ENCODE peak calls at places on chromosome 17, in eight cellular contexts. J, T, Z, E, M, G, H and L are unnamed samples. For H3K9me3, the result is how much of the 10 kb centered on the place peaks cover.

GRCh38 chr17:694239-694638 is 20.4 kb downstream of the VPS53 start:
- DNase-seq in E (no peak), G (peak), T (no peak), M (no peak), Z (no peak), J (no peak), H (no peak), L (no peak)

GRCh38 chr17:49496183-49496865 is 1.2 kb downstream of the NGFR start:
- DNase-seq in J (peak), T (peak), G (no peak), H (no peak), E (peak), Z (peak), M (peak), L (peak)

GRCh38 chr17:63082952-63083351 is 116.9 kb downstream of the TANC2 start:
- DNase-seq in T (no peak), G (no peak), E (no peak), M (no peak), J (no peak), H (no peak), Z (no peak), L (no peak)

GRCh38 chr17:5715478-5715877 is 131.2 kb upstream of the NLRP1 start:
- DNase-seq in J (no peak), G (no peak), T (no peak), E (no peak), M (no peak), H (no peak), Z (peak), L (no peak)

GRCh38 chr17:63702223-63702577 is 2.3 kb upstream of the LIMD2 start:
- DNase-seq in T (no peak), G (no peak), H (no peak), M (no peak), Z (peak), J (no peak), E (peak), L (peak)

GRCh38 chr17:81074875-81075274 is 39.9 kb downstream of the BAIAP2 start:
- DNase-seq in M (no peak), H (no peak), E (no peak), J (no peak), T (no peak), Z (no peak), G (no peak), L (no peak)

GRCh38 chr17:9371019-9371418 is 204.6 kb downstream of the STX8 start:
- DNase-seq in H (peak), G (peak), M (no peak), E (no peak), J (no peak), Z (no peak), T (no peak), L (no peak)

GRCh38 chr17:41972571-41973411 is 6.2 kb downstream of the CNP start:
- DNase-seq in T (peak), H (no peak), M (no peak), G (no peak), J (peak), Z (no peak), E (no peak), L (no peak)

GRCh38 chr17:16215002-16215272 is 397 bp downstream of the NCOR1 start:
- DNase-seq in T (no peak), H (peak), M (no peak), Z (peak), J (no peak), G (no peak), E (peak), L (peak)

GRCh38 chr17:78019976-78020716 is 61.6 kb downstream of the TNRC6C start:
- DNase-seq in M (no peak), T (no peak), Z (no peak), J (no peak), H (no peak), G (no peak), E (no peak), L (no peak)

GRCh38 chr17:7557825-7558543 is 566 bp upstream of the TNFSF13 start:
- DNase-seq in G (no peak), T (peak), M (peak), H (peak), J (peak), Z (peak), E (peak), L (peak)

GRCh38 chr17:34581446-34582184 is 2.2 kb downstream of the TMEM132E start:
- DNase-seq in Z (no peak), J (no peak), T (no peak), M (no peak), G (no peak), H (no peak), E (no peak), L (peak)

GRCh38 chr17:77783991-77784820 is 174.3 kb upstream of the TNRC6C start:
- DNase-seq in G (no peak), J (no peak), M (no peak), T (no peak), H (no peak), Z (peak), E (no peak), L (no peak)

GRCh38 chr17:1464186-1464585 is 8.2 kb upstream of the CRK start:
- DNase-seq in J (no peak), H (no peak), Z (no peak), T (no peak), M (no peak), E (no peak), G (no peak), L (no peak)

GRCh38 chr17:61235821-61236197 is 163.8 kb upstream of the TBX2 start:
- DNase-seq in Z (no peak), J (no peak), E (no peak), G (no peak), M (no peak), T (no peak), H (peak), L (no peak)

GRCh38 chr17:79519601-79520000 is 91.2 kb downstream of the RBFOX3 start:
- DNase-seq in H (no peak), M (no peak), G (no peak), T (no peak), E (no peak), Z (no peak), J (no peak), L (no peak)

GRCh38 chr17:76382305-76382802 is 2.1 kb upstream of the SPHK1 start:
- DNase-seq in J (no peak), Z (peak), H (peak), G (no peak), T (no peak), E (peak), M (peak), L (no peak)

GRCh38 chr17:60993497-60993896 is 315.8 kb downstream of the BCAS3 start:
- DNase-seq in Z (no peak), G (no peak), M (no peak), J (no peak), H (no peak), E (no peak), T (no peak), L (no peak)

GRCh38 chr17:56297142-56297541 is 143.9 kb downstream of the ANKFN1 start:
- DNase-seq in H (no peak), Z (no peak), M (no peak), E (no peak), T (no peak), J (no peak), G (no peak), L (no peak)

GRCh38 chr17:17985555-17985954 is 12.9 kb downstream of the DRC3 start:
- DNase-seq in G (no peak), T (no peak), J (no peak), H (no peak), M (no peak), Z (no peak), E (no peak), L (no peak)
- TF ChIP-seq CTCF in G (no peak), T (peak), J (no peak), H (peak), M (no peak), Z (no peak), E (no peak), L (no peak)

GRCh38 chr17:22303865-22304264 is 611.5 kb downstream of the KCNJ18 start:
- DNase-seq in E (no peak), Z (no peak), J (no peak), M (no peak), T (no peak), H (no peak), G (no peak), L (no peak)
- H3K9me3 ChIP-seq in E (half or more), Z (half or more), J (under half), M (half or more), T (under half), H (under half), G (under half), L (under half)

DNA sequence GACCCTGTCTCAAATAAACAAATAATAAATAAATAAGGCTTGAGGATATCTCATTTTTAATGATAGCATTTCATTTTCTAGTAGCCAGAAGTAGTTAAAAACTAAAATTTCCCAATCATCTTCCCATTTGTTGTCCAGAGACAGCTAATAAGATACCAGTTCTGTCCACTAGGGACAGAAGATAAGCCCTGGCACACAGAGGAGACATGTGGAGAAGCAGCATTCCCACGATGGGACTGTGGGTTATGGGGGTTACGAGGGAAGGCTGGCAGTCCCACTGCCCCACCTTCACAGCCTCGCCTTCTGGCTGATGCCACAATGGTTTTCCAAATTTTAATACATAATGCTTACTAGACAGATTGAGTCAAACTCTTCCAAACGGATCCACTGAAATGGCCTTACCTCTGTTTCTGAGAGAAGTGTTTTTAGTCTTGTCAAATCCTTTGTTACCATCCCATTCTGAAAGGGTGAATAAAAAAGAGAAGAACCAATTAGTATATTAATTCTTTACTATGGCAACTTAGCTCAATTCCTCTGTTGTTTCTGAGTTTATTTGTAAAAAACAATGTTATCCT is 44.2 kb downstream of the HELZ start:
- DNase-seq in H (peak), M (no peak), T (no peak), G (no peak), Z (no peak), E (no peak), J (no peak), L (no peak)
- TF ChIP-seq CTCF in H (peak), M (no peak), T (peak), G (peak), Z (no peak), E (peak), J (peak), L (peak)

GRCh38 chr17:22469941-22470340 is 777.6 kb downstream of the KCNJ18 start:
- DNase-seq in J (no peak), T (no peak), E (no peak), H (no peak), Z (no peak), M (no peak), G (no peak), L (no peak)
- H3K9me3 ChIP-seq in J (under half), T (under half), E (under half), H (under half), Z (under half), M (under half), G (under half), L (under half)

DNA sequence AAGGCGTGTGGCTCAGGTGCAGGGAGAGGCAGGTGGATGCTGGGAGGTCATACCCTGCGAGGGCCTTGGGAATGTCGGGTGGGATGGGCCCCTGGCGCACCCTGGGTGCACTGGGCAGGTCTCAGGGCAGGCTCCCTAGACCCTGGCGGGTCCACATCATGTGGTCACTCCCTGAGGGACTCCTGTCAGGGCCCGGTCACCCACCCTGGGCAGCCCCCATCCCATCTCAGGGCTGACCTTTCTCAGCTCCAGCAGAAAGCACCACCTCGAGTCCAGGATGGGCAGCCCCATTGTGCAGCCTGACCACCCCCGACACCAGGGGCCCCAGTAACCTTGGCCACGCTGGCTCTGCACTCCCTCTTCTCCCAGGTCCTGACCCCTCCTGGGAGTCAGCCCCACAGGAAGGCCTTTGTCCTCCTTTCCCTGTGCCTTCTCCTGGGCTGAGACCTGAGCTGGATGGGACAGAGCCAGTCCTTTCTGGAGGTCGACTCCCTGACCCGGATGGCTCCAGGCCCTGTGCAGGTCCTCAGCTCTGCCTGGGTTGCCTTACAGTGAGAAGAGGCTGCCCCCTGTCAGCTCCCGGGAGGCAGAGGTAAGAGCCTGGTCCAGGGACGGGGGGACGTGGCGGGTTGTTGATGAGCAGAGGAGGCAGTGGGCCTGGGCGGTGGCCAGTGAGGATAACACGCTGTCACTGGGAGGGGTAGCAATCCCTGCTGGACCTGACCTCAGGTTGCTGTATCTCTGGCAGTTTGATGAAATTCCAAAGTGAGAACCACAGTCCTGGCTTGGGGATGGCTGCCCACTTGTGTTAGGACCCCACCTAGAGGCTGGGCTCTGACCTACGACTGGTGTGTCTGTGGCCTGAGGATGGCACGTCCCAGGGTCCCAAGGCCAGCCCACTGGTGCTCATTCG is 77.9 kb downstream of the GOSR1 start:
- DNase-seq in G (no peak), J (no peak), T (no peak), Z (peak), M (no peak), E (no peak), H (peak), L (peak)
- TF ChIP-seq CTCF in G (peak), J (peak), T (no peak), Z (no peak), M (no peak), E (no peak), H (peak), L (no peak)

GRCh38 chr17:83191388-83192160 is 112.2 kb downstream of the METRNL start:
- DNase-seq in J (peak), M (peak), Z (no peak), T (peak), G (no peak), H (no peak), E (peak), L (no peak)
- H3K9me3 ChIP-seq in J (under half), M (under half), Z (under half), T (under half), G (under half), H (under half), E (under half), L (under half)

DNA sequence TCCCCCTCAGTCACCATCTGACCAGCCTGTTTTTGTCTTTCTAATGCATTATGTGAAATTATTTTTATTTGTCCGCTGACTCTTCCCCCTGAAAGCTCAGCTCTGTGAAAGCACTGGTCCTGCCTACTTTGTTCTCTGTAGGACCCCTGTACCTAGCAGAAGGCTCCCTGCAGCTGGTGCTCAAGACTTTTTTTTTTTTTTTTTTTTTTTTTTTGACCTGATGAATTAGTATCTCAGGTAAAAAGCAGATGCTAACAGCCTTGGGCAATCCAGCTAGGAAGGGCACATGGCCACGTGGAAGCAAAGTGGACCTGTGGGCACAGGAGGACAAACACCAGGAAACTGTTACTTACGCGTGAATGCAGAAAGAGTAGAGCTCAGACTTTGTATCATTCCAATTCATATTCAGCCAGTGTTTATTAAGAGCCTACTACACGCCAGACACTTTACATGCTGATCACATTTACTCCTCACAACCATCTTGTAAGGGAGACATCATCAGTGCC is 629 bp upstream of the UNC119 start:
- DNase-seq in E (no peak), T (peak), J (no peak), Z (no peak), G (no peak), M (no peak), H (no peak), L (no peak)
- TF ChIP-seq CTCF in E (no peak), T (no peak), J (no peak), Z (no peak), G (no peak), M (no peak), H (no peak), L (no peak)

GRCh38 chr17:32160526-32160925 is 18.2 kb downstream of the RHOT1 start:
- DNase-seq in H (no peak), T (no peak), M (no peak), J (no peak), G (no peak), Z (no peak), E (no peak), L (no peak)
- H3K9me3 ChIP-seq in H (under half), T (under half), M (under half), J (under half), G (under half), Z (under half), E (under half), L (under half)